ENCODE peak calls at places on chromosomes 13 and 19, in ten cellular contexts. F, V, A, N, G, R, L, T, I and O are unnamed samples.
A peak's percentile ranks its signal among the peaks of the same experiment; 100 is the strongest.

GRCh38 chr13:96141032-96141431 is 51.1 kb downstream of the HS6ST3 start:
- DNase-seq in L (no peak), T (peak; percentile 2), R (no peak), I (no peak), G (no peak), F (no peak), A (peak; percentile 72), N (no peak), V (no peak), O (peak; percentile 13)

GRCh38 chr19:39203372-39204341 is at the start of gene SYCN:
- DNase-seq in T (no peak), I (no peak), F (no peak), V (no peak), L (no peak), A (no peak), N (no peak), G (no peak), R (no peak), O (no peak)

GRCh38 chr13:96684472-96684871 is 309.8 kb downstream of the OXGR1 start:
- DNase-seq in V (no peak), N (no peak), T (no peak), G (no peak), I (no peak), F (no peak), A (no peak), R (no peak), L (no peak), O (no peak)

GRCh38 chr13:50589651-50590054 is 253.8 kb downstream of the DLEU7 start:
- DNase-seq in T (peak; percentile 85), A (no peak), L (peak; percentile 89), N (no peak), V (no peak), R (no peak), I (no peak), G (no peak), F (peak; percentile 52), O (peak; percentile 33)

GRCh38 chr13:110430391-110431338 is 123.6 kb downstream of the COL4A2 start:
- DNase-seq in T (no peak), R (no peak), N (no peak), I (no peak), F (no peak), V (no peak), A (no peak), G (no peak), L (no peak), O (no peak)

GRCh38 chr13:31803327-31803726 is 64.0 kb downstream of the RXFP2 start:
- DNase-seq in G (no peak), A (no peak), L (no peak), F (no peak), V (no peak), I (no peak), R (no peak), N (no peak), T (no peak), O (no peak)

GRCh38 chr19:31185261-31185660 is 164.0 kb downstream of the TSHZ3 start:
- DNase-seq in I (no peak), R (no peak), L (no peak), F (no peak), N (no peak), V (no peak), G (no peak), T (no peak), A (no peak), O (no peak)

GRCh38 chr19:38455031-38455430 is 21.5 kb downstream of the RYR1 start:
- DNase-seq in G (no peak), N (no peak), A (no peak), V (no peak), R (no peak), L (no peak), T (peak; percentile 15), I (no peak), F (no peak), O (no peak)

GRCh38 chr13:35598790-35599369 is 122.4 kb upstream of the MAB21L1 start:
- DNase-seq in F (no peak), L (no peak), A (no peak), I (no peak), G (no peak), N (no peak), R (no peak), T (peak; percentile 6), V (no peak), O (no peak)

GRCh38 chr19:10113592-10113963 is 2.1 kb downstream of the P2RY11 start:
- DNase-seq in F (no peak), T (no peak), V (no peak), G (no peak), N (no peak), I (no peak), L (no peak), A (no peak), R (no peak), O (no peak)

GRCh38 chr13:51311957-51312520 is 27.5 kb upstream of the SERPINE3 start:
- DNase-seq in G (no peak), L (no peak), I (no peak), F (no peak), V (no peak), R (no peak), A (no peak), T (no peak), N (no peak), O (no peak)

GRCh38 chr13:53052675-53053074 is 24.1 kb downstream of the OLFM4 start:
- DNase-seq in A (no peak), R (no peak), V (no peak), I (no peak), L (no peak), G (no peak), N (no peak), F (no peak), T (no peak), O (no peak)

GRCh38 chr19:39463403-39463802 is 17.2 kb upstream of the TIMM50 start:
- DNase-seq in N (no peak), A (no peak), I (no peak), T (no peak), F (no peak), V (no peak), L (no peak), R (no peak), G (no peak), O (no peak)

GRCh38 chr19:53631949-53632407 is at the start of gene DPRX:
- DNase-seq in A (no peak), N (no peak), T (no peak), I (no peak), G (no peak), F (no peak), L (no peak), V (no peak), R (no peak), O (no peak)

GRCh38 chr13:30408319-30409101 is 13.8 kb upstream of the UBE2L5 start:
- DNase-seq in G (peak; percentile 97), V (peak; percentile 81), R (peak; percentile 97), F (peak; percentile 74), L (no peak), A (peak; percentile 98), N (peak; percentile 87), I (peak; percentile 85), T (peak; percentile 79), O (peak; percentile 96)

GRCh38 chr13:94195715-94196114 is 283.8 kb downstream of the DCT start:
- DNase-seq in A (no peak), T (peak; percentile 96), F (peak; percentile 17), R (no peak), V (no peak), I (no peak), G (no peak), L (peak; percentile 85), N (no peak), O (no peak)

GRCh38 chr13:44435142-44435982 is 61.7 kb downstream of the SERP2 start:
- DNase-seq in N (peak; percentile 82), L (peak; percentile 96), R (peak; percentile 91), G (peak; percentile 98), T (peak; percentile 98), I (peak; percentile 82), V (peak; percentile 87), A (peak; percentile 100), F (peak; percentile 93), O (peak; percentile 99)

GRCh38 chr19:8611890-8612806 is 1.6 kb upstream of the ADAMTS10 start:
- DNase-seq in I (no peak), N (peak; percentile 29), F (peak; percentile 83), T (peak; percentile 66), R (peak; percentile 78), G (peak; percentile 35), V (no peak), L (peak; percentile 41), A (no peak), O (peak; percentile 85)

GRCh38 chr13:47168086-47168485 is 271.2 kb upstream of the HTR2A start:
- DNase-seq in L (peak; percentile 72), T (peak; percentile 92), G (no peak), I (no peak), V (no peak), A (no peak), N (no peak), R (no peak), F (peak; percentile 22), O (no peak)

GRCh38 chr19:38877781-38878574 is at the start of gene RINL:
- DNase-seq in N (peak; percentile 66), V (peak; percentile 53), I (peak; percentile 51), G (peak; percentile 71), A (peak; percentile 45), R (no peak), F (no peak), L (no peak), T (no peak), O (no peak)

GRCh38 chr19:35044317-35045117 is 3.0 kb downstream of the HPN start:
- DNase-seq in V (peak; percentile 54), R (peak; percentile 67), N (peak; percentile 22), A (peak; percentile 63), T (peak; percentile 43), F (peak; percentile 78), G (peak; percentile 62), L (peak; percentile 66), I (peak; percentile 38), O (peak; percentile 67)

GRCh38 chr13:99355267-99356215 is 48.3 kb upstream of the GPR183 start:
- DNase-seq in G (no peak), T (no peak), L (no peak), I (no peak), N (no peak), R (no peak), V (no peak), A (no peak), F (no peak), O (no peak)

GRCh38 chr13:77596777-77597176 is 61.3 kb downstream of the SCEL start:
- DNase-seq in R (no peak), A (no peak), I (no peak), L (no peak), V (no peak), N (no peak), F (no peak), T (no peak), G (no peak), O (no peak)

GRCh38 chr13:111620586-111620985 is 300.1 kb downstream of the TEX29 start:
- DNase-seq in A (no peak), R (no peak), T (no peak), G (no peak), V (no peak), F (no peak), I (no peak), L (no peak), N (no peak), O (no peak)

GRCh38 chr13:95644611-95645052 is at the start of gene DZIP1:
- DNase-seq in R (peak; percentile 80), T (peak; percentile 83), G (peak; percentile 65), V (no peak), I (no peak), F (peak; percentile 81), A (peak; percentile 99), N (no peak), L (peak; percentile 88), O (peak; percentile 66)

GRCh38 chr13:53200075-53200474 is 171.5 kb downstream of the OLFM4 start:
- DNase-seq in L (no peak), F (no peak), V (no peak), R (no peak), I (no peak), N (no peak), G (no peak), T (no peak), A (no peak), O (no peak)

GRCh38 chr13:51856998-51857397 is 4.8 kb upstream of the CCDC70 start:
- DNase-seq in A (no peak), I (no peak), L (no peak), T (no peak), F (no peak), N (no peak), G (no peak), V (no peak), R (no peak), O (no peak)

GRCh38 chr13:99059498-99060070 is 81.7 kb upstream of the DOCK9 start:
- DNase-seq in A (no peak), G (no peak), I (no peak), V (no peak), T (no peak), R (no peak), L (no peak), N (no peak), F (no peak), O (no peak)